ENCODE peak calls at places on chromosomes 2 and 18, in six cellular contexts. R is A549; L is endothelial cell of umbilical vein; P is body of pancreas; U is HL-60; N is CD8-positive, alpha-beta T cell. M is an unnamed sample.

GRCh38 chr18:79755496-79756142 is 42.1 kb upstream of the KCNG2 start:
- DNase-seq in N (no peak), R (no peak), P (no peak), U (no peak), L (no peak), M (no peak)

GRCh38 chr2:149924549-149925213 is 337.1 kb upstream of the MMADHC start:
- DNase-seq in N (no peak), L (no peak), U (no peak), R (peak; percentile 10), P (no peak), M (no peak)

GRCh38 chr2:11009866-11010265 is 98.1 kb downstream of the KCNF1 start:
- DNase-seq in R (no peak), P (no peak), U (no peak), N (no peak), L (no peak), M (no peak)

GRCh38 chr2:53422979-53423378 is 344.6 kb upstream of the CHAC2 start:
- DNase-seq in R (peak; percentile 48), N (no peak), U (peak; percentile 0), L (peak; percentile 26), P (peak; percentile 42), M (peak; percentile 38)

GRCh38 chr2:176134978-176135575 is 5.6 kb downstream of the HOXD8 start:
- DNase-seq in N (no peak), U (no peak), R (peak; percentile 15), L (peak; percentile 68), P (no peak), M (no peak)

GRCh38 chr2:102657770-102658169 is 38.4 kb downstream of the SLC9A2 start:
- DNase-seq in N (no peak), P (no peak), L (no peak), U (no peak), R (peak; percentile 26), M (no peak)

GRCh38 chr2:119960821-119961220 is 52.1 kb upstream of the EPB41L5 start:
- DNase-seq in N (no peak), L (no peak), U (no peak), R (no peak), P (no peak), M (no peak)

GRCh38 chr2:172261292-172261691 is 158.6 kb upstream of the DLX2 start:
- DNase-seq in P (no peak), R (no peak), U (no peak), N (no peak), L (no peak), M (no peak)

GRCh38 chr18:12946549-12947354 is 1.1 kb upstream of the SEH1L start:
- DNase-seq in L (no peak), N (no peak), R (peak; percentile 58), U (peak; percentile 71), P (no peak), M (peak; percentile 26)

GRCh38 chr18:68148862-68149261 is 566.0 kb downstream of the TMX3 start:
- DNase-seq in N (no peak), R (no peak), L (no peak), P (no peak), U (no peak), M (no peak)

GRCh38 chr2:180291552-180292421 is 284.7 kb upstream of the CWC22 start:
- DNase-seq in U (no peak), L (no peak), N (no peak), R (peak; percentile 31), P (no peak), M (no peak)

GRCh38 chr2:28276076-28276618 is 116.5 kb upstream of the FOSL2 start:
- DNase-seq in P (no peak), U (no peak), N (no peak), R (peak; percentile 92), L (peak; percentile 96), M (no peak)

GRCh38 chr2:84906900-84907714 is 1.7 kb downstream of the TMSB10 start:
- DNase-seq in U (peak; percentile 58), P (peak; percentile 40), R (peak; percentile 96), L (peak; percentile 72), N (peak; percentile 64), M (no peak)

GRCh38 chr2:84905181-84906107 is at the start of gene TMSB10:
- DNase-seq in R (peak; percentile 91), P (peak; percentile 90), L (peak; percentile 88), N (peak; percentile 90), U (peak; percentile 78), M (peak; percentile 89)

GRCh38 chr2:84911135-84911678 is 5.8 kb downstream of the TMSB10 start:
- DNase-seq in N (no peak), P (no peak), U (no peak), L (no peak), R (no peak), M (no peak)

GRCh38 chr2:84906108-84906899 is 848 bp downstream of the TMSB10 start:
- DNase-seq in N (peak; percentile 58), U (no peak), R (peak; percentile 29), P (peak; percentile 51), L (peak; percentile 32), M (peak; percentile 59)

DNA sequence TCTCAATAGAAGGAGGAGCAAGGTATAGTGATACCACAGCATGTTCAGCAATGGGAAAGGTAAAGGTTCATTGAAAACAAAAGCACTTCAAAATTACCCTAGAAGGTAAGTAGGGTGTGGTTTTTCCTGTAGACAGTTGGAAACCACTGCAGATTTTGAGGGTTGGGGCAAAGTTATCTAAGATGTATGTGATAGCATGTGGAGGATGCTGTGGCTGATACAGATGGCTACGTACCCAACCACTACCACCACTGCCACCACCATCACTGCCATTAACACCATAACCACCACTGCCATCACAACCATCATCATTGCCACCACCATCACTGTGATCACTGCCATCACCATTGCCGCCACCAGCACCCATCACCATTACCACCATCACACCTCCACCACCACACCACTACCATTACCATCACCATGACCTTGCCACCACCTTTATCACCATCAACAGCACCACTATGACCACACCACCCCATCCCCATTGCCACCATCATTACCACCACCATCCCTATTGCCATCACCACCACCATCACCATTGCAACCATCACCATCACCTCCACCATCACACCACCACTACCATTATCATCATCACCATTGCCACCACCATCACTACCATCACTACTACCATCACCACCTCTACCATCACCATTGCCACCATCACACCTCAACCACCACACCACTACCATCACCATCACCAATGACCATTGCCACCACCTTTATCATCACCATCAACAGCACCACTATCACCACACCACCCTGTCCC is 3.7 kb downstream of the TMSB10 start:
- DNase-seq in L (no peak), P (no peak), U (no peak), R (no peak), N (peak; percentile 29), M (no peak)
- H3K27ac ChIP-seq in L (no peak overlapping the region), P (no peak overlapping the region), U (no peak overlapping the region), R (no peak overlapping the region), N (peak overlapping the region; percentile 18), M (no peak overlapping the region)

GRCh38 chr2:177221534-177221933 is 8.9 kb downstream of the HNRNPA3 start:
- DNase-seq in L (no peak), R (no peak), U (no peak), P (no peak), N (no peak), M (no peak)
- H3K27ac ChIP-seq in L (no peak overlapping the region), R (no peak overlapping the region), U (peak overlapping the region; percentile 8), P (no peak overlapping the region), N (no peak overlapping the region), M (no peak overlapping the region)

GRCh38 chr2:203052539-203052938 is 37.9 kb downstream of the NBEAL1 start:
- DNase-seq in L (no peak), U (no peak), P (no peak), R (no peak), N (no peak), M (no peak)
- H3K27ac ChIP-seq in L (no peak overlapping the region), U (no peak overlapping the region), P (no peak overlapping the region), R (no peak overlapping the region), N (no peak overlapping the region), M (no peak overlapping the region)

GRCh38 chr18:58671122-58671940 is at the start of gene MALT1:
- DNase-seq in U (peak; percentile 95), P (peak; percentile 95), N (peak; percentile 95), R (peak; percentile 88), L (peak; percentile 85), M (peak; percentile 96)

GRCh38 chr18:58669731-58670379 is 1.4 kb upstream of the MALT1 start:
- DNase-seq in L (peak; percentile 12), P (no peak), U (peak; percentile 33), R (peak; percentile 66), N (no peak), M (no peak)

GRCh38 chr18:58670561-58671121 is 624 bp upstream of the MALT1 start:
- DNase-seq in L (no peak), N (no peak), P (no peak), U (peak; percentile 45), R (peak; percentile 8), M (no peak)

GRCh38 chr18:58668211-58668610 is 3.1 kb upstream of the MALT1 start:
- DNase-seq in P (no peak), U (no peak), N (no peak), R (no peak), L (no peak), M (no peak)

GRCh38 chr18:58668897-58669296 is 2.4 kb upstream of the MALT1 start:
- DNase-seq in U (no peak), P (no peak), R (no peak), N (no peak), L (peak; percentile 35), M (no peak)
- H3K27ac ChIP-seq in U (no peak overlapping the region), P (no peak overlapping the region), R (peak overlapping the region; percentile 76), N (no peak overlapping the region), L (no peak overlapping the region), M (no peak overlapping the region)

DNA sequence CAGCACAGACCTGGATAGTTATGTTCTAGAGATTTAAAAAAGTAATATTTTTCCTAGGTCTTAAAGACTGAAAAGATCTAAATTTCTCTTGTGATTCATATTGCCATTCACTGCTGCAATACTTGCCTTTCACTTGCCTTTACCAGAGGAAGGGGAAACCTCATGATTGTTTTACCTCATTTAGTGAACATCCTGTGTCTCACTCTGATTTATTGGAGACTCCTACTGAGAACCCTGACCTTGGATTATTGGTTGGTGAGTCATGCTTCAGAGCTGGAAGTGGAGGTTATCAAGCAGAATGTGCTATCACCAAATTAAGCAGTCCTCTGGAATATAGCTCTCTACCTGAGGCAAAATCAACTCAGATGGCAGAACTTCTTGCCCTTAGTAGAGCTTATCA is 500.5 kb downstream of the TSN start:
- DNase-seq in P (no peak), N (no peak), R (no peak), U (no peak), L (peak; percentile 9), M (no peak)
- H3K27ac ChIP-seq in P (no peak overlapping the region), N (no peak overlapping the region), R (no peak overlapping the region), U (no peak overlapping the region), L (no peak overlapping the region), M (no peak overlapping the region)

DNA sequence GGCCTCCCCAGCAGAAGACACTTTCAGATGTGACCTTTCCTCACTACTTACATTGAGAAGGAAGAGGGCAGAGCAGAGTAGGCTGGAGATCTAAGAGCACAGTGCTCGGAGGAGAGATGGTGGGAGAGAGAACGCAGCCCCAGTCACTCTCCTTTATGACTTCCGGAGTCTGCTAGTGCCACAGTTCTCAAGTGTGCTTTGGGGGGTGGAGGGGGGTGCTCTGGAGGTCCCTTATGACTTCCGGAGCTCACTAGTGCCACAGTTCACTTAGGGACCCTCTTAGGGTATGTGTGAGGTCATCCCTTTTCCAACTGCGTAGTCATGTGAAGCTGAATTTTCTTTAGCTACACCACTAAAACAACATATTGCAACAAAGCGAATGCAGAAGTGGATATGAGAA is 153.7 kb upstream of the KCTD1 start:
- DNase-seq in P (no peak), U (no peak), L (no peak), R (no peak), N (no peak), M (no peak)
- H3K27ac ChIP-seq in P (no peak overlapping the region), U (peak overlapping the region; percentile 43), L (no peak overlapping the region), R (no peak overlapping the region), N (no peak overlapping the region), M (peak overlapping the region; percentile 49)

M was measured in stomach.